ENCODE peak calls at places on chromosome 17, in eight cellular contexts. One of them, this sample, is unnamed.

GRCh38 chr17:53796642-53797041 is 26.1 kb upstream of the KIF2B start:
- DNase-seq in upper lobe of left lung: no peak
- DNase-seq in astrocyte: no peak
- DNase-seq in mammary epithelial cell: no peak
- DNase-seq in ovary: no peak
- DNase-seq in epithelial cell of esophagus: no peak
- DNase-seq in HFF-Myc: no peak
- DNase-seq in fibroblast of the aortic adventitia: no peak
- DNase-seq in this sample: no peak

GRCh38 chr17:13395872-13396271 is 205.9 kb downstream of the HS3ST3A1 start:
- DNase-seq in upper lobe of left lung: peak
- DNase-seq in astrocyte: peak
- DNase-seq in mammary epithelial cell: peak
- DNase-seq in ovary: no peak
- DNase-seq in epithelial cell of esophagus: peak
- DNase-seq in HFF-Myc: no peak
- DNase-seq in fibroblast of the aortic adventitia: peak
- DNase-seq in this sample: no peak

GRCh38 chr17:12599185-12599920 is 66.3 kb upstream of the MYOCD start:
- DNase-seq in upper lobe of left lung: no peak
- DNase-seq in astrocyte: no peak
- DNase-seq in mammary epithelial cell: no peak
- DNase-seq in ovary: no peak
- DNase-seq in epithelial cell of esophagus: peak
- DNase-seq in HFF-Myc: no peak
- DNase-seq in fibroblast of the aortic adventitia: no peak
- DNase-seq in this sample: peak

GRCh38 chr17:76549215-76549518 is 9.3 kb downstream of the PRCD start:
- DNase-seq in upper lobe of left lung: no peak
- DNase-seq in astrocyte: no peak
- DNase-seq in mammary epithelial cell: no peak
- DNase-seq in ovary: no peak
- DNase-seq in epithelial cell of esophagus: no peak
- DNase-seq in HFF-Myc: no peak
- DNase-seq in fibroblast of the aortic adventitia: no peak
- DNase-seq in this sample: no peak

GRCh38 chr17:63445571-63446217 is 412 bp downstream of the CYB561 start:
- DNase-seq in upper lobe of left lung: peak
- DNase-seq in astrocyte: peak
- DNase-seq in mammary epithelial cell: peak
- DNase-seq in ovary: no peak
- DNase-seq in epithelial cell of esophagus: peak
- DNase-seq in HFF-Myc: no peak
- DNase-seq in fibroblast of the aortic adventitia: peak
- DNase-seq in this sample: no peak

GRCh38 chr17:81518785-81519283 is 6.2 kb upstream of the ACTG1 start:
- DNase-seq in upper lobe of left lung: peak
- DNase-seq in astrocyte: no peak
- DNase-seq in mammary epithelial cell: peak
- DNase-seq in ovary: no peak
- DNase-seq in epithelial cell of esophagus: peak
- DNase-seq in HFF-Myc: no peak
- DNase-seq in fibroblast of the aortic adventitia: no peak
- DNase-seq in this sample: no peak

GRCh38 chr17:35244345-35245195 is 1.7 kb downstream of the SLFN5 start:
- DNase-seq in upper lobe of left lung: peak
- DNase-seq in astrocyte: peak
- DNase-seq in mammary epithelial cell: peak
- DNase-seq in ovary: peak
- DNase-seq in epithelial cell of esophagus: peak
- DNase-seq in HFF-Myc: peak
- DNase-seq in fibroblast of the aortic adventitia: peak
- DNase-seq in this sample: peak

GRCh38 chr17:46851029-46851741 is at the start of gene WNT9B:
- DNase-seq in upper lobe of left lung: no peak
- DNase-seq in astrocyte: no peak
- DNase-seq in mammary epithelial cell: peak
- DNase-seq in ovary: no peak
- DNase-seq in epithelial cell of esophagus: peak
- DNase-seq in HFF-Myc: no peak
- DNase-seq in fibroblast of the aortic adventitia: no peak
- DNase-seq in this sample: no peak

GRCh38 chr17:69407759-69408158 is 6.7 kb upstream of the MAP2K6 start:
- DNase-seq in upper lobe of left lung: no peak
- DNase-seq in astrocyte: no peak
- DNase-seq in mammary epithelial cell: no peak
- DNase-seq in ovary: no peak
- DNase-seq in epithelial cell of esophagus: no peak
- DNase-seq in HFF-Myc: no peak
- DNase-seq in fibroblast of the aortic adventitia: no peak
- DNase-seq in this sample: no peak

GRCh38 chr17:78179372-78179771 is 7.5 kb downstream of the TK1 start:
- DNase-seq in upper lobe of left lung: peak
- DNase-seq in astrocyte: peak
- DNase-seq in mammary epithelial cell: no peak
- DNase-seq in ovary: no peak
- DNase-seq in epithelial cell of esophagus: peak
- DNase-seq in HFF-Myc: no peak
- DNase-seq in fibroblast of the aortic adventitia: no peak
- DNase-seq in this sample: peak

GRCh38 chr17:61468263-61468907 is 16.2 kb downstream of the TBX4 start:
- DNase-seq in upper lobe of left lung: no peak
- DNase-seq in astrocyte: peak
- DNase-seq in mammary epithelial cell: no peak
- DNase-seq in ovary: no peak
- DNase-seq in epithelial cell of esophagus: no peak
- DNase-seq in HFF-Myc: no peak
- DNase-seq in fibroblast of the aortic adventitia: no peak
- DNase-seq in this sample: no peak

GRCh38 chr17:32627233-32628008 is 140.6 kb downstream of the CDK5R1 start:
- DNase-seq in upper lobe of left lung: no peak
- DNase-seq in astrocyte: peak
- DNase-seq in mammary epithelial cell: no peak
- DNase-seq in ovary: peak
- DNase-seq in epithelial cell of esophagus: peak
- DNase-seq in HFF-Myc: no peak
- DNase-seq in fibroblast of the aortic adventitia: peak
- DNase-seq in this sample: peak

GRCh38 chr17:14616508-14616907 is 315.6 kb downstream of the HS3ST3B1 start:
- DNase-seq in upper lobe of left lung: no peak
- DNase-seq in astrocyte: no peak
- DNase-seq in mammary epithelial cell: peak
- DNase-seq in ovary: no peak
- DNase-seq in epithelial cell of esophagus: no peak
- DNase-seq in HFF-Myc: no peak
- DNase-seq in fibroblast of the aortic adventitia: no peak
- DNase-seq in this sample: no peak

GRCh38 chr17:2400474-2400866 is 390 bp downstream of the MNT start:
- DNase-seq in upper lobe of left lung: peak
- DNase-seq in astrocyte: no peak
- DNase-seq in mammary epithelial cell: peak
- DNase-seq in ovary: peak
- DNase-seq in epithelial cell of esophagus: peak
- DNase-seq in HFF-Myc: no peak
- DNase-seq in fibroblast of the aortic adventitia: no peak
- DNase-seq in this sample: no peak

GRCh38 chr17:6574689-6575595 is 18.6 kb upstream of the PITPNM3 start:
- DNase-seq in upper lobe of left lung: peak
- DNase-seq in astrocyte: peak
- DNase-seq in mammary epithelial cell: peak
- DNase-seq in ovary: no peak
- DNase-seq in epithelial cell of esophagus: peak
- DNase-seq in HFF-Myc: peak
- DNase-seq in fibroblast of the aortic adventitia: peak
- DNase-seq in this sample: peak

GRCh38 chr17:66964083-66964771 is at the start of gene CACNG4:
- DNase-seq in upper lobe of left lung: no peak
- DNase-seq in astrocyte: no peak
- DNase-seq in mammary epithelial cell: no peak
- DNase-seq in ovary: no peak
- DNase-seq in epithelial cell of esophagus: no peak
- DNase-seq in HFF-Myc: no peak
- DNase-seq in fibroblast of the aortic adventitia: no peak
- DNase-seq in this sample: no peak

DNA sequence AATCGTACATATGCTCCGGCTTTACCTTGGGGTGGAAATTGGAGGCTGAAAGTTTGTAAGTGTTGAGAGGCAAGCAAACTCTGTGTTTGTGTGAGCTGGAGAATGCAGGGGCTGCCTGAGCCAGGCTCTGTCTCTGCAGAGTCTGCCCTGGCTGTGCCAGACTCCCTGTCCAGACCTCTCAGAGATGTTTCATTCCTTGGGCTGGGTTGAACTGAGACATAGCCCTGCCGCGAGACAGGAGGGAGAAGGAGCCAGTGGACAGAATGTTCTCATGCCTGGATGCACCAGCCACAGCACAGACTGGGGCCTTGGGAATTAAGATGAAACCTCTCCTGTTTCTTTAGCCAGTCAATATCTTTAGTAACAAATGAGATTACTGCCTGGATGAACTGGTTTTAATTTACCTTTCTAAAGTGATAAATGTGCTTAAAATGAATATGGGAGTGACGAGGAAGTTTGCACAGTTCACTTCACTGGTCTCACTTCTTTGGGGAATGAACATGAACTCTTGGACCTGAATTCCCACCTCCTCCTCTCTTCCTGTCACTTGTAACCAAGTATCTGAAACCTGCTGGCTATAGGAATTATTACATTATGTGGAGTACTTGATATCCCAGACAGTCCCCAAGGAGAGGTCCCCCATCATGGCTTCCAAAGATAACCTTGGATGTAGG is 40.1 kb downstream of the YPEL2 start:
- DNase-seq in upper lobe of left lung: no peak
- DNase-seq in astrocyte: no peak
- DNase-seq in mammary epithelial cell: no peak
- DNase-seq in ovary: no peak
- DNase-seq in epithelial cell of esophagus: no peak
- DNase-seq in HFF-Myc: no peak
- DNase-seq in fibroblast of the aortic adventitia: peak
- DNase-seq in this sample: peak
- H3K4me3 ChIP-seq in upper lobe of left lung: no peak
- H3K4me3 ChIP-seq in astrocyte: no peak
- H3K4me3 ChIP-seq in mammary epithelial cell: no peak
- H3K4me3 ChIP-seq in ovary: no peak
- H3K4me3 ChIP-seq in epithelial cell of esophagus: no peak
- H3K4me3 ChIP-seq in HFF-Myc: no peak
- H3K4me3 ChIP-seq in fibroblast of the aortic adventitia: no peak
- H3K4me3 ChIP-seq in this sample: no peak

GRCh38 chr17:17359271-17359670 is 56.1 kb downstream of the NT5M start:
- DNase-seq in upper lobe of left lung: peak
- DNase-seq in astrocyte: no peak
- DNase-seq in mammary epithelial cell: no peak
- DNase-seq in ovary: no peak
- DNase-seq in epithelial cell of esophagus: no peak
- DNase-seq in HFF-Myc: no peak
- DNase-seq in fibroblast of the aortic adventitia: no peak
- DNase-seq in this sample: no peak
- H3K4me3 ChIP-seq in upper lobe of left lung: no peak
- H3K4me3 ChIP-seq in astrocyte: no peak
- H3K4me3 ChIP-seq in mammary epithelial cell: no peak
- H3K4me3 ChIP-seq in ovary: no peak
- H3K4me3 ChIP-seq in epithelial cell of esophagus: no peak
- H3K4me3 ChIP-seq in HFF-Myc: no peak
- H3K4me3 ChIP-seq in fibroblast of the aortic adventitia: no peak
- H3K4me3 ChIP-seq in this sample: no peak

DNA sequence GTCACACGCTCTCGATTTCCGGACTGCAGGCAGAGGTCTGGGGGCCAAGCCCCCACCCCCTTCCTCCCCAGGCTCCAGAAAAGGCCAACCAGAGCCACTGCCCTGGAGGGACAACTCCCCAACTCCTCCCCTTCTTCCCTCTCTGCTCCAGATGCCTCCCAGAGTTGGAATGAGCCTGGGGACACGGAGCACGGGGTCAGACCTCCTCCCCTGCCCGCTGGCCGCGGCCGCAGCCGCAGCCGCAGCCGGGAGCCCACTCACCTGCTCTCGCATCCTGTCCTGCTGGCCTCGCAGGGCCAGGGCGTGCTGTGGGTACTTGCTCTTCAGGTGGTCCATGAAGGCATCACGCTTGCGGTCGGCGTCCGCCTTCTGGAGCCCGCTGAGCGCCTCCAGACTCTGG is 27.5 kb downstream of the SRCIN1 start:
- DNase-seq in upper lobe of left lung: no peak
- DNase-seq in astrocyte: no peak
- DNase-seq in mammary epithelial cell: no peak
- DNase-seq in ovary: no peak
- DNase-seq in epithelial cell of esophagus: no peak
- DNase-seq in HFF-Myc: no peak
- DNase-seq in fibroblast of the aortic adventitia: no peak
- DNase-seq in this sample: no peak
- H3K4me3 ChIP-seq in upper lobe of left lung: peak
- H3K4me3 ChIP-seq in astrocyte: no peak
- H3K4me3 ChIP-seq in mammary epithelial cell: no peak
- H3K4me3 ChIP-seq in ovary: no peak
- H3K4me3 ChIP-seq in epithelial cell of esophagus: no peak
- H3K4me3 ChIP-seq in HFF-Myc: no peak
- H3K4me3 ChIP-seq in fibroblast of the aortic adventitia: no peak
- H3K4me3 ChIP-seq in this sample: no peak

GRCh38 chr17:21089933-21090888 is 36.6 kb upstream of the DHRS7B start:
- DNase-seq in upper lobe of left lung: no peak
- DNase-seq in astrocyte: no peak
- DNase-seq in mammary epithelial cell: no peak
- DNase-seq in ovary: no peak
- DNase-seq in epithelial cell of esophagus: no peak
- DNase-seq in HFF-Myc: no peak
- DNase-seq in fibroblast of the aortic adventitia: no peak
- DNase-seq in this sample: no peak
- H3K4me3 ChIP-seq in upper lobe of left lung: no peak
- H3K4me3 ChIP-seq in astrocyte: no peak
- H3K4me3 ChIP-seq in mammary epithelial cell: no peak
- H3K4me3 ChIP-seq in ovary: no peak
- H3K4me3 ChIP-seq in epithelial cell of esophagus: no peak
- H3K4me3 ChIP-seq in HFF-Myc: no peak
- H3K4me3 ChIP-seq in fibroblast of the aortic adventitia: no peak
- H3K4me3 ChIP-seq in this sample: no peak

GRCh38 chr17:71337903-71338302 is 782.9 kb upstream of the SOX9 start:
- DNase-seq in upper lobe of left lung: no peak
- DNase-seq in astrocyte: peak
- DNase-seq in mammary epithelial cell: peak
- DNase-seq in ovary: no peak
- DNase-seq in epithelial cell of esophagus: peak
- DNase-seq in HFF-Myc: no peak
- DNase-seq in fibroblast of the aortic adventitia: no peak
- DNase-seq in this sample: no peak
- H3K4me3 ChIP-seq in upper lobe of left lung: no peak
- H3K4me3 ChIP-seq in astrocyte: no peak
- H3K4me3 ChIP-seq in mammary epithelial cell: peak
- H3K4me3 ChIP-seq in ovary: no peak
- H3K4me3 ChIP-seq in epithelial cell of esophagus: no peak
- H3K4me3 ChIP-seq in HFF-Myc: no peak
- H3K4me3 ChIP-seq in fibroblast of the aortic adventitia: no peak
- H3K4me3 ChIP-seq in this sample: peak

DNA sequence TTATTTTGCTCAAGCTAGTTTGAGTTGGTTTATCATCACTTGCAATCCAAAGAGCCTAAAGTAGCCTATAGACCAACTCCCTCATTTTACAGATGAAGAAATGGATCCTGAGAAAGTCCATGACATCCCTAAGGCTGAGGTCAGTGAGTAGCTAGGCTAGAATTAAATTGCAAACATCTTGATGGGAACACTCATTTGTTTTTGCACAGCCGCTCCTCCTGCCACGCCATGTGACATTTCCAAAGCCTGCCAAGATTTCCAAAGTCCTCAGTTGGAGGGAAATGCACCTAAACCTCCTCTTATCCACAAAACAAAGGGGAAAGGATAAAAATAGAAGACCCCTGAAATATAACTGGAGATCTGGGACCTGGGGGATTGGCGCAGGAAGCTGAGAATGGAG is 15.0 kb downstream of the TMEM92 start:
- DNase-seq in upper lobe of left lung: no peak
- DNase-seq in astrocyte: no peak
- DNase-seq in mammary epithelial cell: no peak
- DNase-seq in ovary: no peak
- DNase-seq in epithelial cell of esophagus: peak
- DNase-seq in HFF-Myc: no peak
- DNase-seq in fibroblast of the aortic adventitia: peak
- DNase-seq in this sample: no peak
- H3K4me3 ChIP-seq in upper lobe of left lung: peak
- H3K4me3 ChIP-seq in astrocyte: peak
- H3K4me3 ChIP-seq in mammary epithelial cell: no peak
- H3K4me3 ChIP-seq in ovary: no peak
- H3K4me3 ChIP-seq in epithelial cell of esophagus: no peak
- H3K4me3 ChIP-seq in HFF-Myc: peak
- H3K4me3 ChIP-seq in fibroblast of the aortic adventitia: peak
- H3K4me3 ChIP-seq in this sample: peak